ENCODE peak calls at places on chromosomes 4 and X, in five cellular contexts. Q is omental fat pad, I is endodermal cell, Z is GM12864, P is endothelial cell. G is an unnamed sample.

GRCh38 chrX:136047001-136047642 is 61.9 kb downstream of the SLC9A6 start:
- DNase-seq in I (no peak), Z (no peak), P (no peak), Q (no peak), G (no peak)

GRCh38 chrX:47648376-47648775 is 2.0 kb downstream of the ELK1 start:
- DNase-seq in P (no peak), I (no peak), Q (no peak), Z (no peak), G (no peak)

GRCh38 chrX:42976729-42977366 is 198.9 kb upstream of the PPP1R2C start:
- DNase-seq in P (no peak), I (no peak), Q (no peak), Z (no peak), G (no peak)

GRCh38 chrX:43450355-43450754 is 205.7 kb upstream of the MAOA start:
- DNase-seq in I (peak; percentile 57), P (no peak), Z (no peak), Q (no peak), G (no peak)

GRCh38 chr4:2832309-2832980 is 11.2 kb upstream of the ADD1 start:
- DNase-seq in Z (no peak), I (peak; percentile 28), Q (no peak), P (no peak), G (peak; percentile 15)

GRCh38 chr4:128831526-128832252 is 22.2 kb downstream of the JADE1 start:
- DNase-seq in Q (no peak), Z (no peak), I (peak; percentile 91), P (no peak), G (no peak)

GRCh38 chr4:153204247-153205027 is at the start of gene TRIM2:
- DNase-seq in I (peak; percentile 90), P (peak; percentile 19), Z (no peak), Q (peak; percentile 40), G (no peak)

GRCh38 chr4:78667337-78667736 is 108.8 kb upstream of the BMP2K start:
- DNase-seq in P (no peak), Z (no peak), Q (no peak), I (no peak), G (no peak)

GRCh38 chrX:123513585-123514278 is 219.1 kb downstream of the THOC2 start:
- DNase-seq in Z (no peak), Q (no peak), P (no peak), I (no peak), G (no peak)

GRCh38 chr4:6231663-6232165 is 31.4 kb upstream of the JAKMIP1 start:
- DNase-seq in Q (no peak), Z (no peak), P (no peak), I (peak; percentile 19), G (no peak)

GRCh38 chr4:184099033-184099432 is 118.6 kb downstream of the ENPP6 start:
- DNase-seq in Q (no peak), I (no peak), P (no peak), Z (no peak), G (no peak)

GRCh38 chr4:5616331-5616950 is 91.9 kb downstream of the EVC2 start:
- DNase-seq in I (no peak), P (no peak), Q (no peak), Z (no peak), G (no peak)

GRCh38 chrX:72395252-72395651 is 89.5 kb upstream of the CITED1 start:
- DNase-seq in Q (no peak), Z (no peak), I (no peak), P (no peak), G (no peak)

GRCh38 chr4:181822005-181822375 is 421.2 kb upstream of the TENM3 start:
- DNase-seq in I (no peak), Z (no peak), Q (no peak), P (no peak), G (no peak)

GRCh38 chrX:7891928-7892327 is 35.3 kb downstream of the PNPLA4 start:
- DNase-seq in I (no peak), P (no peak), Q (no peak), Z (no peak), G (no peak)

GRCh38 chr4:124953059-124953850 is 240.7 kb upstream of the ANKRD50 start:
- DNase-seq in I (no peak), Q (no peak), P (no peak), Z (no peak), G (no peak)

GRCh38 chr4:18075823-18076433 is 54.4 kb upstream of the LCORL start:
- DNase-seq in Q (no peak), Z (no peak), P (no peak), I (peak; percentile 81), G (no peak)

GRCh38 chr4:139603576-139604387 is 47.8 kb upstream of the SETD7 start:
- DNase-seq in I (peak; percentile 85), Q (no peak), P (peak; percentile 66), Z (peak; percentile 10), G (no peak)

GRCh38 chrX:9312922-9313867 is 151.7 kb upstream of the TBL1X start:
- DNase-seq in Z (no peak), I (peak; percentile 78), P (peak; percentile 5), Q (peak; percentile 48), G (no peak)

GRCh38 chr4:155529761-155530160 is 136.9 kb upstream of the GUCY1A1 start:
- DNase-seq in P (no peak), Q (no peak), I (no peak), Z (no peak), G (no peak)

GRCh38 chr4:145484240-145484846 is 2.7 kb downstream of the SMAD1 start:
- DNase-seq in I (no peak), Q (no peak), Z (no peak), P (no peak), G (no peak)

GRCh38 chrX:50812995-50813842 is 775 bp downstream of the SHROOM4 start:
- DNase-seq in I (peak; percentile 82), P (peak; percentile 35), Q (no peak), Z (no peak), G (no peak)

GRCh38 chrX:15874672-15875071 is 20.1 kb upstream of the AP1S2 start:
- DNase-seq in Z (no peak), I (no peak), Q (no peak), P (no peak), G (no peak)

GRCh38 chrX:118221257-118221656 is 104.6 kb upstream of the KLHL13 start:
- DNase-seq in I (no peak), Z (no peak), P (no peak), Q (no peak), G (no peak)

GRCh38 chrX:45843518-45843917 is 642.8 kb upstream of the DIPK2B start:
- DNase-seq in Q (no peak), P (no peak), I (no peak), Z (no peak), G (no peak)
- TF ChIP-seq CTCF in Q (no peak), P (no peak), I (peak; percentile 33), Z (peak; percentile 7), G (peak; percentile 24)

GRCh38 chr4:114417214-114417613 is 181.4 kb upstream of the UGT8 start:
- DNase-seq in Q (no peak), I (no peak), Z (no peak), P (no peak), G (no peak)
- TF ChIP-seq CTCF in Q (no peak), I (peak; percentile 78), Z (no peak), P (no peak), G (no peak)

DNA sequence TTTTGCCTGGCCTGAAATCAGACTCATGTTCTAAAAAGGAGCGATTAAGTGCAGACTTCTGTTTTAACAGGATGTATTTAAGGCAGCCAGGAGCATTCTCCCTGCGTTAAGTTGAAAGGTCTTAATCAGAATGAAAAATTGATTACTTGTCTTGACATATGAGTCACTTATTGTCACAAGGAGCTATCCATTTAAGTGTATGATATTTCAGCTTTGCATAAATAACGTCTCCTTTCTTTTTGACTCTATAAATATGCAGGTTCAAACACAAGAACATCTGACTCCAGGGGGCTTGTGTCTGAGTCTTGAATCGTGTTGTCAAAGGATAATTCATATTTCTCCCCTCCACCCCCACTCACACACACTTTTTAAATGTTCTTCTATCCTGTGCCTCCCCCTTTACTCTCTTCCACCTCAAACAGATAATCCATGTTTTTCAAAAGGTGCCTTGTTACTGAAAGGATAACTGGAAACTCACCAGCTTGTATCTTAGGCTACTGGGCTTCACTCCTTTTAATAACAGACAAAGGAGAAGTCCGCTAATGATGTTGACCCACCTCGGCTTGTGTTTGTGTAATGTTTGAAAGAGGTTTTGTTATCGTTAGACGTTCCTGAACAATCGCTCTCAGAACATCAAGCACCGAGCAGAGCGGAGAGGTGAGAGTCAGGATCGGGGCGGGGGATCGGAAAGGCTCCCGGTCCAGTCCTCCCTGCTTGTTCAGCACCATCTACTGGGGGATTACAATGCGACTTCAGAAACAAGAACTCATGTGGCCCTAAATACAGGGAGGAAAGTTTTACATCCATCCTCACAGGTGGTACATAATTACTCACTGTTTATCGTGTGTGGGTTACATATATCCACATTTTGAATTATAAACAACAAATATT is 107.5 kb upstream of the RPL34 start:
- DNase-seq in Q (no peak), I (peak; percentile 77), P (peak; percentile 40), Z (no peak), G (no peak)
- TF ChIP-seq CTCF in Q (no peak), I (peak; percentile 69), P (no peak), Z (no peak), G (no peak)

DNA sequence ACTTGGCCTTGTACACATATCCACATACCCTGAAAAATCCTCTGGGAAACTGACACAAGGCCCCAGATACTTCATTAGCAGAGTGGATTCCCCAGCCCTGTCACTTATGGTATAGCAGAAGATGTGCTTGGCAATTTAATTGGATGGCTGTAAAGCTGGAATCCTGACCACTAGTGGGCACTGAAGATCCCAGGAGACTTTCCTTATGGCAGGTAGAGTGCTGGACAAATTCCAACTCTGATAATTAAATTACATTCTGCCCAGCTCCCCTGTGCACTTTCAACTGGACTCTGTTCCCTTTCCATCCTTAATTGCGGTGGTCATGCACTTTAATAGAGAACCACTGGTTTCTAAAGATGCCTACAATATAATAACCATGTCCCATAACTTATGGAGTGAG is 119.8 kb downstream of the DCK start:
- DNase-seq in Z (no peak), P (no peak), I (peak; percentile 55), Q (no peak), G (no peak)
- TF ChIP-seq CTCF in Z (peak; percentile 32), P (no peak), I (peak; percentile 75), Q (no peak), G (no peak)

GRCh38 chrX:34656842-34657780 is at the start of gene TMEM47:
- DNase-seq in I (peak; percentile 97), P (peak; percentile 67), Q (no peak), Z (no peak), G (peak; percentile 13)
- TF ChIP-seq CTCF in I (peak; percentile 12), P (no peak), Q (no peak), Z (no peak), G (no peak)

DNA sequence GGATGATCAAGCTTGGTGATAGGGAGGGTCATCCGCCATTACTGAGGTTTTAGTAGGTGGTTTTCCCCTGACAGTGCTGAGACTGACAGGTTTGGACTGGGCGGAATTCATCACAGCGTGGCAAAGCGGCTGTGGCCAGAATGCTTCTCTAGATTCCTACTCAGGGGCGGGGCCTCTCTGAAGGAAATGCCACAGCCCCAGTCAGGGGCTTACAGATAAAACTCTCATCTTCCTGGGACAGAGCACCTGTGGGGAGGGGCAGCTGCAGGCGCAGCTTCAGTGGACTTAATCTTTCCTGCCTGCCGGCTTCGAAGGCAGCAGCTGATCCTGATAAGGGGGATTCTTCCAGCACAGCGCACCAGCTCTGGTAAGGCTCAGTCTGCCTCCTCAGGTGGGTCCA is 316.7 kb downstream of the RPA4 start:
- DNase-seq in Z (no peak), I (peak; percentile 84), Q (no peak), P (no peak), G (no peak)
- TF ChIP-seq CTCF in Z (no peak), I (no peak), Q (no peak), P (no peak), G (no peak)